ENCODE peak calls at places on chromosomes 2 and 18, in four cellular contexts. One of them, this sample, is unnamed.

GRCh38 chr2:45274190-45274926 is 265.1 kb upstream of the SIX2 start:
- DNase-seq in K562: no peak
- DNase-seq in HepG2: peak
- DNase-seq in GM12878: no peak
- DNase-seq in this sample: no peak

GRCh38 chr18:26327062-26327461 is 100.8 kb downstream of the TAF4B start:
- DNase-seq in K562: no peak
- DNase-seq in HepG2: no peak
- DNase-seq in GM12878: no peak
- DNase-seq in this sample: no peak

GRCh38 chr18:48894799-48895346 is 55.9 kb downstream of the SMAD7 start:
- DNase-seq in K562: no peak
- DNase-seq in HepG2: no peak
- DNase-seq in GM12878: no peak
- DNase-seq in this sample: no peak

GRCh38 chr2:237563816-237564215 is 2.6 kb upstream of the PRLH start:
- DNase-seq in K562: no peak
- DNase-seq in HepG2: no peak
- DNase-seq in GM12878: no peak
- DNase-seq in this sample: peak

GRCh38 chr18:23684515-23685197 is 4.6 kb upstream of the LAMA3 start:
- DNase-seq in K562: no peak
- DNase-seq in HepG2: peak
- DNase-seq in GM12878: no peak
- DNase-seq in this sample: no peak

GRCh38 chr2:190909680-190910079 is 29.1 kb downstream of the GLS start:
- DNase-seq in K562: no peak
- DNase-seq in HepG2: no peak
- DNase-seq in GM12878: no peak
- DNase-seq in this sample: no peak

GRCh38 chr18:9850297-9850696 is 35.5 kb upstream of the TXNDC2 start:
- DNase-seq in K562: no peak
- DNase-seq in HepG2: no peak
- DNase-seq in GM12878: no peak
- DNase-seq in this sample: no peak

GRCh38 chr18:9535430-9535972 is 60.2 kb downstream of the RALBP1 start:
- DNase-seq in K562: no peak
- DNase-seq in HepG2: peak
- DNase-seq in GM12878: no peak
- DNase-seq in this sample: no peak

GRCh38 chr2:129611456-129611855 is 368.0 kb upstream of the RAB6C start:
- DNase-seq in K562: no peak
- DNase-seq in HepG2: no peak
- DNase-seq in GM12878: no peak
- DNase-seq in this sample: no peak

DNA sequence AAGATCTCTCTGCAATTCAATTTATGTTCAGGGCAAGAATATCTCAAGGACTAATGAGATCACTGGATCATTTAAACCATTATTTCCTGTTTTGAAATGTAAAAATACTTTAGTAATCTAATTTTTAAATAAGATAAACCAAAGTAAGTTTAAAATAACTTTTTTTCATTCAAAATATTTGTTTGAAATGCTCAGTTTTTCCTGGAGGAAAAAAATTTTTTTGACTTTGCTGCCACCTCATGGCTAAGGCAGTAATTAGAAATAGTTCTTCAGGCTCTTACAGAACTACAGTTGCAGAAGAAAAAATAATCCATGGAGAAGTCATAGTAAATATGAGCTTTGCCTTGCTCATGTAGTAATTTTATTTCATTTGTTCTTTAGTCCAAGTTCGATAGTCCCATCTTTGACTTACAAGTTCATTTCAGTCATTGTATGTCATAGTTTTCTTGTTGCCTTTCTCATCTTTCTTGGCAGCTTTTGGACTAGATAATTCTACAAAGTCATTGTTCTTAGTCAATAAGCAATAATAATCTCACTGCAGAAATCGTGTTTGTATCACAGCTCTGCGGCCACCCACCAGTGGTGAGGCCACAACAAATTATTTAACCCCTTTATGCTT is 127.4 kb downstream of the DPP4 start:
- DNase-seq in K562: no peak
- DNase-seq in HepG2: peak
- DNase-seq in GM12878: no peak
- DNase-seq in this sample: no peak
- TF ChIP-seq ETV6 in K562: no peak
- TF ChIP-seq ETV6 in HepG2: no peak
- TF ChIP-seq ETV6 in GM12878: no peak
- TF ChIP-seq ETV6 in this sample: no peak

GRCh38 chr18:59197636-59198035 is 22.3 kb upstream of the GRP start:
- DNase-seq in K562: no peak
- DNase-seq in HepG2: no peak
- DNase-seq in GM12878: no peak
- DNase-seq in this sample: no peak
- TF ChIP-seq CREM in K562: no peak
- TF ChIP-seq CREM in HepG2: no peak
- TF ChIP-seq CREM in GM12878: no peak
- TF ChIP-seq CREM in this sample: no peak

DNA sequence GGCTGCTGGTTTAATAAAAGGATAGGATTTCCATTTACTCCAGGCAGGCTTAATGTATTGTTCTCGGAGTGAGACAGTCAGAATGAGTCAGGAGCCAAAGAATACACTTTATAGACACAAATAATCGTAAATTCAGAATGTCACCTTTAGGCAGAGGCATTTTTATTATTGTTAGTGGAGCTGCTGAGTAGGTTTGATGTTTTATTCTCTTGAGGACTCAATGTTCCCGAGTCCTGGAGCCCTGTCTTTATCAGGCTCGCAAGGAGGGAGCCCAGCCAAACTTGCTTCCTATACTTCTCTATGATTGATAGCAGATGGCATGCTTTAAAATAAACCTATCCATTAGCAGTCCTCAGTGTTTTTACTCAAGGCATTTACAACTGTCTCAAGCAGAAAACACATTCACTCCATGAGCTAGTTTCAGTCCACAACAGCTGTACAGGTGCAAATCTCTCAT is 492.3 kb upstream of the ZEB2 start:
- DNase-seq in K562: no peak
- DNase-seq in HepG2: no peak
- DNase-seq in GM12878: no peak
- DNase-seq in this sample: no peak
- TF ChIP-seq ETV6 in K562: no peak
- TF ChIP-seq ETV6 in HepG2: no peak
- TF ChIP-seq ETV6 in GM12878: no peak
- TF ChIP-seq ETV6 in this sample: no peak

GRCh38 chr2:172702451-172702850 is 33.2 kb upstream of the RAPGEF4 start:
- DNase-seq in K562: no peak
- DNase-seq in HepG2: no peak
- DNase-seq in GM12878: no peak
- DNase-seq in this sample: no peak
- TF ChIP-seq CREM in K562: no peak
- TF ChIP-seq CREM in HepG2: no peak
- TF ChIP-seq CREM in GM12878: no peak
- TF ChIP-seq CREM in this sample: no peak

GRCh38 chr18:63457987-63458386 is 18.8 kb upstream of the SERPINB5 start:
- DNase-seq in K562: no peak
- DNase-seq in HepG2: no peak
- DNase-seq in GM12878: no peak
- DNase-seq in this sample: no peak

GRCh38 chr18:63447066-63447465 is 24.8 kb upstream of the VPS4B start:
- DNase-seq in K562: no peak
- DNase-seq in HepG2: no peak
- DNase-seq in GM12878: no peak
- DNase-seq in this sample: no peak

GRCh38 chr18:63454497-63454896 is 22.3 kb upstream of the SERPINB5 start:
- DNase-seq in K562: no peak
- DNase-seq in HepG2: no peak
- DNase-seq in GM12878: no peak
- DNase-seq in this sample: no peak

GRCh38 chr18:63451774-63452173 is 25.0 kb upstream of the SERPINB5 start:
- DNase-seq in K562: no peak
- DNase-seq in HepG2: no peak
- DNase-seq in GM12878: no peak
- DNase-seq in this sample: no peak

DNA sequence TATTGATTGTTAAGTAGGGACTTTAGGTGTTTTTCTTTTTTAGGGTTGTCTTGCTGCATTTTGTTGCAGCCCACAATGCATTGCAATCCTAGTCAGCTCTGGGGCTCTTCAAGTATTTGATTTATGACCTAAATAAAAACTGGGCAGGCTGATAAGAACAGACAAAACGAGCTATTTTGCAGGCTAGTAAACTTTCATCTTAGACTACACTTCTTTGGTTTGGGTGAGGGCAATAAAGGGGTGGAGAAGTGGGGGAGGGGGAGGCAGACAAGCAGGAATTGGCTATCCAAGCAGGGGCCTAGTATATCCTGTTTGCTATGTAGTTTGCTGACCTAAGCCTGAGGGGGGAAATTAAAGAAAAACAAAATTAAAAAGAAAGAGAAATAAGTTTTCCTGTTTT is 24.5 kb upstream of the SERPINB5 start:
- DNase-seq in K562: no peak
- DNase-seq in HepG2: no peak
- DNase-seq in GM12878: no peak
- DNase-seq in this sample: no peak
- TF ChIP-seq ETV6 in K562: no peak
- TF ChIP-seq ETV6 in HepG2: no peak
- TF ChIP-seq ETV6 in GM12878: no peak
- TF ChIP-seq ETV6 in this sample: no peak

DNA sequence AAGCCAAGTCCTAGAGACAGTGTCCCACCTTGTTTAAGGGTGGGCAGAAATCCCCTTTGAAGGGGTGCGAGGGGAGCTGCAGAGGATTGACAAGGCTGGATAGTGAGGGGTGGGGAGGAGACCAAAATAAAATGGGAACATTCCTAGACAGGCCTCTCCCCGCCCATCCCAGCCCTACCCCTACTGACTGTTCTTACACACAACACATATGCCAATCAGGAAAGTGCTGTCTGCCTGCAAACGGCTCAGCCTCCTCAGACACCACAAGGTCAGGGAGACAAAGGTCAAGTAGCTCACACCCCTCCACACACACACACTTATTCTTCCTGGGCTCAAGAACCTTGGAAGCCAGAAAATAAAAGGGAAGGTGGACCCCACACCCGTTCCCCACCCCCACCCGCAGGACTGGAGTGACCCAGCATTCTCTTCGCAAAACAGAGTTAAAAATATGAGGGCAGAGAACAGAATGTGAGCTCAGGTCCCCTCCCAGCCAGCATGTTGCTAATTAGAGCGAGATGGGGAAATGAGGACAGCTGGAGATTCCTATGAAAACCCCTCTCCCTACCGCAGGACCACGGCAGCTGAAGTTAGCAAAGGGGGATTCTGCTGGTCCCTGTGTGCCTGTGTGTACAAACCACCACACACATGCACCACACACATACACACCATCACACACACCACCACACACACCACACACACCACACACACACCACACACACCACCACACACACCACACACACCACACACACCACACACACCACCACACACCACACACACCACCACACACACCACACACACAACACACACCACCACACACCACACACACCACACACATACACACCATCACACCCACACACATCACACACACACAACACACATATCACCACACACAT is 197.8 kb downstream of the TNS1 start:
- DNase-seq in K562: no peak
- DNase-seq in HepG2: no peak
- DNase-seq in GM12878: no peak
- DNase-seq in this sample: no peak
- TF ChIP-seq CREM in K562: no peak
- TF ChIP-seq CREM in HepG2: no peak
- TF ChIP-seq CREM in GM12878: no peak
- TF ChIP-seq CREM in this sample: no peak

GRCh38 chr2:182406221-182406620 is 20.6 kb downstream of the PDE1A start:
- DNase-seq in K562: no peak
- DNase-seq in HepG2: no peak
- DNase-seq in GM12878: no peak
- DNase-seq in this sample: no peak

DNA sequence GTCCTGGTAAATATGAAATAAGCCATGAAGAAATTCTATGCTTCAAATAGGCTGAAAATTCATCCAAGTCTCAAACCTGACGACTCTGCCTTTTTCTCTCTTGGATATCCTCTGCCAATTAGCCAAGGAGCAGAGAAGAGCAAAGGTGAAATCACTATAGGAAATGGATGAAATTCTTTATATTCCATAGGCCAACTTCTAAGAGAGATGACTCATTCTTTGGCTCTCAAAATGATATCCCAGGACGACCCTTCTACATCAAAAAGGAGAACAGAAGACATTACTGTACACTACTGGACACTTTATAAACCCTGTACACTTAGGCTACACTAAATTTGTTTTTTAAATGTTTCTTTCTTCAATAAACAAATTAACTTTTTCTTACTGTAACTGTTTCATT is 22.7 kb downstream of the PDE1A start:
- DNase-seq in K562: no peak
- DNase-seq in HepG2: no peak
- DNase-seq in GM12878: no peak
- DNase-seq in this sample: no peak
- TF ChIP-seq ETV6 in K562: no peak
- TF ChIP-seq ETV6 in HepG2: no peak
- TF ChIP-seq ETV6 in GM12878: no peak
- TF ChIP-seq ETV6 in this sample: no peak

GRCh38 chr2:235106874-235107639 is 155.2 kb downstream of the SH3BP4 start:
- DNase-seq in K562: peak
- DNase-seq in HepG2: peak
- DNase-seq in GM12878: no peak
- DNase-seq in this sample: peak
- TF ChIP-seq CREM in K562: no peak
- TF ChIP-seq CREM in HepG2: no peak
- TF ChIP-seq CREM in GM12878: no peak
- TF ChIP-seq CREM in this sample: no peak

DNA sequence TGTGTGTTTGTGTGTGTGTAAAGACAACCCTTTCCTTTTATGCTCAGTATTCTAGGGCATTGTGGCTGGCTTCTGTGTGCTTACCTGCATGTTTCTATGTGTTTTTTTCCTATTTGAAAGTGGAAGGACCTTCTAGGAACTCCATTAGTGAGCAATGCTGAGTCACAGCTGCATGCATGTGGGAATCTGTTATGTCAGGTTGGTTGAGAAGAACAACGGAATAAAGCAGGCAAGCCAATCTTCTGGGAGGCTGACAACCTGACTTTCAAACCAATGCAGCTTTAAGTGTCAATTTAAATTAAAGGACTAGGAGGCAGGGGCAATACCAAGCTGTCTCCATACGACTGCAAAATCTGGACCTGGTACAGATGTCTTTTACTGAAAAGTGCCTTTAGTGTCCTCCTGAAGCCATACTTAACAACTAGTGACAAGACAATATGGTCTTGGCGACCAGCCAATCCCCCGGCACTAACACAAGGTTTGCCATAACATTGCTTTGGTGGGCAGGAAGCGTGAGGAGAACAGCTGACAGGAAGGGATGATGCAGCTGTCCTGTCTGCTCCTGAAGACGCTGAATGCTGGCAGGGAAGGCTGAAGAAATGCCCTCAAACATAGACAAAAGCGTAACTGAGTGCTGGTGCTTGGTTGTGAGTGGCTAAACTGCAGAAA is 514.7 kb upstream of the CDH7 start:
- DNase-seq in K562: no peak
- DNase-seq in HepG2: no peak
- DNase-seq in GM12878: no peak
- DNase-seq in this sample: no peak
- TF ChIP-seq ETV6 in K562: no peak
- TF ChIP-seq ETV6 in HepG2: no peak
- TF ChIP-seq ETV6 in GM12878: no peak
- TF ChIP-seq ETV6 in this sample: no peak